ENCODE peak calls at places on chromosomes 16 and 17, in ten cellular contexts. R, L, F, Z, C, G, B, J, E and D are unnamed samples.

GRCh38 chr17:37698132-37698615 is 46.7 kb downstream of the HNF1B start:
- DNase-seq in R (no peak), J (no peak), Z (no peak), F (no peak), L (no peak), B (no peak), C (no peak), G (no peak), E (no peak), D (no peak)

GRCh38 chr16:74325331-74325730 is 28.7 kb downstream of the PSMD7 start:
- DNase-seq in G (no peak), F (no peak), B (no peak), R (no peak), Z (no peak), C (no peak), J (no peak), L (no peak), E (no peak), D (no peak)

GRCh38 chr17:14337596-14338079 is 36.8 kb downstream of the HS3ST3B1 start:
- DNase-seq in Z (no peak), E (no peak), B (no peak), G (no peak), L (no peak), J (no peak), F (peak), C (no peak), R (no peak), D (no peak)

GRCh38 chr16:27437946-27438345 is 36.0 kb downstream of the IL21R start:
- DNase-seq in Z (no peak), F (peak), C (no peak), R (no peak), E (no peak), B (peak), L (no peak), J (no peak), G (no peak), D (no peak)

GRCh38 chr16:49615606-49616005 is 240.3 kb downstream of the ZNF423 start:
- DNase-seq in R (no peak), J (no peak), G (no peak), Z (no peak), B (peak), F (peak), L (no peak), E (no peak), C (no peak), D (no peak)

GRCh38 chr17:11705111-11705510 is 106.8 kb downstream of the DNAH9 start:
- DNase-seq in R (no peak), G (no peak), C (peak), E (no peak), L (peak), Z (no peak), J (no peak), B (peak), F (no peak), D (no peak)

GRCh38 chr17:30917050-30917449 is 4.7 kb upstream of the ADAP2 start:
- DNase-seq in E (no peak), L (no peak), Z (no peak), F (no peak), R (no peak), C (no peak), J (no peak), G (no peak), B (no peak), D (no peak)

GRCh38 chr17:7174603-7175362 is 4.4 kb downstream of the ASGR1 start:
- DNase-seq in R (no peak), E (no peak), J (no peak), Z (no peak), G (no peak), B (no peak), C (no peak), F (no peak), L (no peak), D (no peak)

GRCh38 chr17:15488557-15488956 is 21.1 kb upstream of the CDRT4 start:
- DNase-seq in G (no peak), R (no peak), B (no peak), C (no peak), L (no peak), E (no peak), F (no peak), J (no peak), Z (no peak), D (no peak)

GRCh38 chr17:37813753-37814152 is 68.9 kb upstream of the HNF1B start:
- DNase-seq in C (peak), L (no peak), E (no peak), Z (no peak), F (no peak), B (no peak), J (no peak), R (no peak), G (no peak), D (no peak)

GRCh38 chr17:68133370-68134045 is 98.0 kb downstream of the KPNA2 start:
- DNase-seq in F (no peak), G (no peak), E (no peak), L (no peak), R (no peak), Z (no peak), J (no peak), C (no peak), B (no peak), D (no peak)

GRCh38 chr17:17685775-17686291 is 4.6 kb downstream of the RAI1 start:
- DNase-seq in L (peak), J (no peak), G (no peak), B (no peak), C (peak), Z (no peak), F (no peak), R (no peak), E (peak), D (peak)

GRCh38 chr16:14523632-14524031 is 106.4 kb downstream of the PARN start:
- DNase-seq in R (no peak), C (no peak), L (no peak), B (no peak), J (no peak), G (no peak), Z (no peak), F (no peak), E (no peak), D (no peak)

GRCh38 chr17:40564195-40564882 is 933 bp downstream of the CCR7 start:
- DNase-seq in C (no peak), E (no peak), R (no peak), L (no peak), B (peak), J (no peak), F (peak), Z (no peak), G (no peak), D (no peak)

GRCh38 chr17:75645889-75646625 is 12.8 kb downstream of the SMIM5 start:
- DNase-seq in B (peak), E (no peak), G (no peak), J (peak), Z (no peak), C (peak), R (no peak), L (peak), F (no peak), D (peak)

GRCh38 chr17:48102700-48103378 is 1.6 kb upstream of the CBX1 start:
- DNase-seq in L (no peak), C (no peak), E (peak), J (no peak), R (no peak), F (no peak), B (no peak), Z (no peak), G (no peak), D (no peak)

GRCh38 chr17:67076290-67076689 is 31.9 kb downstream of the CACNG1 start:
- DNase-seq in F (no peak), B (peak), Z (no peak), E (no peak), R (no peak), G (no peak), C (peak), L (no peak), J (no peak), D (no peak)

GRCh38 chr17:58317421-58318064 is 11.1 kb downstream of the TSPOAP1 start:
- DNase-seq in E (peak), J (no peak), G (peak), R (peak), B (no peak), L (peak), F (peak), Z (peak), C (peak), D (no peak)

GRCh38 chr16:49097964-49098363 is 183.7 kb downstream of the CBLN1 start:
- DNase-seq in Z (no peak), J (no peak), F (no peak), B (no peak), G (no peak), E (no peak), C (no peak), R (no peak), L (no peak), D (no peak)

GRCh38 chr17:4980644-4981216 is 6.7 kb downstream of the CAMTA2 start:
- DNase-seq in L (peak), E (peak), C (no peak), R (no peak), B (no peak), J (no peak), G (no peak), F (no peak), Z (no peak), D (no peak)

GRCh38 chr16:69276143-69277115 is 34.7 kb upstream of the VPS4A start:
- DNase-seq in B (no peak), C (no peak), G (no peak), J (no peak), F (no peak), E (no peak), Z (no peak), R (no peak), L (no peak), D (peak)

GRCh38 chr16:83475108-83475507 is 332.7 kb upstream of the HSBP1 start:
- DNase-seq in Z (no peak), L (no peak), C (no peak), R (no peak), J (no peak), G (no peak), F (no peak), B (no peak), E (no peak), D (no peak)

GRCh38 chr16:24253192-24253591 is 2.9 kb upstream of the CACNG3 start:
- DNase-seq in R (no peak), L (peak), Z (no peak), J (peak), C (no peak), B (no peak), G (peak), F (peak), E (peak), D (no peak)

GRCh38 chr17:10875411-10875810 is 37.5 kb upstream of the PIRT start:
- DNase-seq in F (no peak), C (no peak), Z (peak), E (peak), L (peak), R (no peak), B (no peak), J (peak), G (no peak), D (no peak)

GRCh38 chr16:4314532-4315184 is 1.2 kb upstream of the GLIS2 start:
- DNase-seq in C (no peak), F (no peak), G (peak), R (no peak), B (no peak), Z (no peak), E (peak), L (peak), J (no peak), D (no peak)